ENCODE peak calls at places on chromosomes 12 and 14, in five cellular contexts. H is cardiac muscle cell; O is left ventricle myocardium inferior; L is IMR-90; N is CD8-positive, alpha-beta T cell. Y is an unnamed sample.

GRCh38 chr14:72738181-72738611 is 155.7 kb downstream of the DPF3 start:
- DNase-seq in L (no peak), O (no peak), N (peak), H (no peak), Y (no peak)

GRCh38 chr14:70361893-70362292 is 2.4 kb upstream of the COX16 start:
- DNase-seq in N (no peak), L (no peak), H (no peak), O (no peak), Y (no peak)

GRCh38 chr12:57138526-57139272 is 8.7 kb downstream of the LRP1-AS start:
- DNase-seq in L (no peak), N (no peak), H (no peak), O (peak), Y (no peak)

GRCh38 chr12:111488271-111488670 is 82.5 kb downstream of the SH2B3 start:
- DNase-seq in L (peak), H (no peak), N (no peak), O (peak), Y (peak)

GRCh38 chr14:68730811-68731425 is 61.9 kb downstream of the ZFP36L1 start:
- DNase-seq in O (no peak), H (no peak), L (no peak), N (no peak), Y (no peak)

GRCh38 chr12:116381744-116382455 is 104.4 kb upstream of the MED13L start:
- DNase-seq in L (peak), N (no peak), H (no peak), O (no peak), Y (peak)

GRCh38 chr12:54285150-54286041 is 4.9 kb downstream of the HNRNPA1 start:
- DNase-seq in N (no peak), H (no peak), L (no peak), O (no peak), Y (no peak)

GRCh38 chr12:131153016-131153415 is 199.3 kb downstream of the ADGRD1 start:
- DNase-seq in O (no peak), L (no peak), N (peak), H (no peak), Y (no peak)

GRCh38 chr12:114673169-114673833 is 10.7 kb downstream of the TBX3 start:
- DNase-seq in H (peak), O (no peak), L (peak), N (no peak), Y (no peak)

GRCh38 chr14:89365071-89365801 is 51.8 kb downstream of the FOXN3 start:
- DNase-seq in N (peak), H (no peak), O (no peak), L (peak), Y (no peak)

GRCh38 chr12:118591-118990 is 52.0 kb downstream of the IQSEC3 start:
- DNase-seq in N (no peak), L (no peak), H (no peak), O (no peak), Y (no peak)

GRCh38 chr12:52216107-52216506 is 16.9 kb upstream of the KRT7 start:
- DNase-seq in L (peak), O (no peak), H (peak), N (no peak), Y (no peak)

GRCh38 chr12:51898937-51899336 is 8.4 kb upstream of the ACVRL1 start:
- DNase-seq in N (no peak), O (no peak), L (peak), H (no peak), Y (no peak)

GRCh38 chr12:11601647-11602046 is 47.8 kb upstream of the ETV6 start:
- DNase-seq in N (no peak), O (no peak), L (no peak), H (no peak), Y (no peak)

GRCh38 chr14:32349322-32349721 is 20.2 kb downstream of the AKAP6 start:
- DNase-seq in O (no peak), L (no peak), N (no peak), H (no peak), Y (no peak)

GRCh38 chr12:65533177-65533883 is 254.8 kb downstream of the MSRB3 start:
- DNase-seq in L (peak), H (no peak), N (no peak), O (no peak), Y (no peak)

GRCh38 chr12:113800201-113800600 is 165.9 kb downstream of the RBM19 start:
- DNase-seq in H (no peak), L (no peak), N (no peak), O (no peak), Y (no peak)

GRCh38 chr12:8057291-8057690 is 8.9 kb downstream of the C3AR1 start:
- DNase-seq in N (no peak), H (no peak), L (no peak), O (no peak), Y (no peak)

GRCh38 chr12:58316926-58317325 is 375.6 kb downstream of the ATP23 start:
- DNase-seq in H (no peak), L (no peak), O (no peak), N (no peak), Y (no peak)

GRCh38 chr14:30708157-30708556 is 86.0 kb downstream of the SCFD1 start:
- DNase-seq in O (no peak), N (no peak), L (no peak), H (no peak), Y (no peak)

DNA sequence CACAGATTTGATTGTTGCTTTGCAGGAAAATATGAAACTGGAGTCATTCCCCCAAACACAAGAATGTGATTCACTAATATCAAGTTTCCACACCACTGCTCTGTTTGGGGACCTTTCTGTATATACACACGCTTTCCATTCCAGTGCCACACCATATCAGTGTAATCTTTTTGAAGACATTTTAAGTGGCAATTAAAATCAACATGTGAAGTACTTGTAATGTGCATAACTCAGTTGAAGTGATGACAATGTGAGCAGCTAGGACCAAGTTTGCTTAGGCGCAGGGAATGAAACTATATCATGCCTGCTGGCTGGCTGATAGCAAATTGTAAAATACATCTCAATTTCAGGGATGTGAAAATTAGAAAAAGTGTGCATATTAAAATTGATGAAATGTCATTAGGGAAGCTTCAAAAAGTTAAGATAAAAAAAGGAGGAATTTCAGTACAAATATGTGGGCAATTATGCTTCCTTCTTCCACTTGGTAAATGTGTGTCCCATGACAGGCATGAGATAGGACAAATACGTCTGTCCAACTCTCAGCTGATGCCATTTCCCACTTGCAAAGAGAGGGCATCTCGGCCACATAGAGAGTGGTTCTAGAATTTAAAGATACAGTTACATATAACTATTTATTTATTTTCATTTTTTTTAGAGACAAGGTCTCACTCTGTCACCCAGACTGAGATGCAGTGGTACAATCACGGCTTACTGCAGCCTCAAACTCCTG is 43.7 kb downstream of the HSPB8 start:
- DNase-seq in L (no peak), H (peak), O (no peak), N (no peak), Y (no peak)
- TF ChIP-seq CTCF in L (no peak), H (no peak), O (no peak), N (no peak), Y (no peak)

DNA sequence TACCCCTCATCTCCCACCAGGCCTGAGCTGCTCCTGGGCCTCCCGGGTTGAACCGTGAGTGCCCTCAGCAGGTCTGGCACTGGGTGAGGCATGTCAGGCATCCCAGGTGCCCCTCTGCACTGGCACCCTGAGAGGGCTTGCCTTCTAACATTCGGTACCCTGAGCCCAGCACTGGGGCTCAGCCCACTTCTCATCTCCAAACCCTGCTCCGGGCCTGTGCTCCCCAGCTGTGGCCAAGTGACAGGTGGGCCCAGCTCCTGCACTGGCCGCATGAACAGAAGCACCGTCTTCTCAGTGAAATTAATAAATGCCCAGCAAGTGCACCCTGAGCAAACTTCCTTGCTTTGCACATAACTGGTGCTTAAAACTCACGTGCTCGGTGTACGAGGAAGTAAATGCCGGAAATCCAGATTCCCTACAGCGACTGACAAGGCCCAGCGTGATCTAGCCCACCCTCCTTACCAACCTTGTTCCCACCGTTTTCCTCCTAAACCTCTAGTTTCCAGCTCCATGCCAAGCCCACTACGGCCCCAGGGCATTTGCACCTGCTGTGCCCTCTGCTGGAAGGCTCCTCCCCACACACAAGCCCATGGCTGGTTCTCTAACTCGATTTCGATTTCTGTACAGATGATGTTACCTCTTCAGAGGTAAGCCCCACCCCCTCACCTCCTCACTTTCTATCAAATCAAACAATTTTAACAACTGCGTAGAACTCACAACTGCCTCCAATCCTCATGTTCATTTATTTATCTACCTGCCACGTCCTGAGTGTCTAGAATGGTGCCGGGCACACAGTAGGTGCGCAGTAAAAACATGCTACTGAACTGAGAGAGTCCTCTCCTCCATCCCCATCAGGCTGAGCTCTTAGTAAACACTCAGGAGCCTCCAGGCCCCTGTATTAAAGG is 115.3 kb upstream of the NCOR2 start:
- DNase-seq in L (no peak), H (no peak), N (no peak), O (no peak), Y (no peak)
- H3K27ac ChIP-seq in L (peak), H (no peak), N (no peak), O (peak), Y (peak)

GRCh38 chr12:50538178-50538577 is 33.4 kb downstream of the DIP2B start:
- DNase-seq in N (no peak), H (no peak), O (no peak), L (no peak), Y (no peak)

GRCh38 chr12:50533971-50534370 is 29.2 kb downstream of the DIP2B start:
- DNase-seq in N (no peak), H (no peak), O (no peak), L (no peak), Y (no peak)

GRCh38 chr12:50536831-50537537 is 32.2 kb downstream of the DIP2B start:
- DNase-seq in O (no peak), L (no peak), H (no peak), N (no peak), Y (no peak)

GRCh38 chr12:50541139-50541538 is 36.4 kb downstream of the DIP2B start:
- DNase-seq in L (no peak), N (no peak), O (no peak), H (no peak), Y (no peak)

DNA sequence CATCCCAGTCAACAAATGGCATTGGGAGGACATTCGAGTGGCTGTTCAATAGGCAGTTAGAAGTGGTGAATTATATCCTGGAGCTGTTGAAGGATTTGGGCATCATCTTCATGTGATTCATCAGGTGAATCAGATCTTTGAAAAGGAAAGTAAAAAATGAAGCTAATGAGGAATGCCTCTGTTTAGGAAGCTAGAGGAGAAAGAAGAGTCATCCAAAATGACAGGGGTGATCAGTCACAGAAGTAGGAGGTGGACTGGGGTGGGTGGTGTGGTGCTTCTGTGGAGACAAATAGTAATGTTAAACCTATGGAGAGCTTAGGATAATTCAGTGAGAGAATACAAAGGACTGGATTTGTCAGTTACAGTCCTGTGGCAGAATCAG is 32.7 kb downstream of the DIP2B start:
- DNase-seq in H (no peak), N (no peak), L (peak), O (no peak), Y (peak)
- H3K4me3 ChIP-seq in H (no peak), N (no peak), L (no peak), O (no peak), Y (no peak)

DNA sequence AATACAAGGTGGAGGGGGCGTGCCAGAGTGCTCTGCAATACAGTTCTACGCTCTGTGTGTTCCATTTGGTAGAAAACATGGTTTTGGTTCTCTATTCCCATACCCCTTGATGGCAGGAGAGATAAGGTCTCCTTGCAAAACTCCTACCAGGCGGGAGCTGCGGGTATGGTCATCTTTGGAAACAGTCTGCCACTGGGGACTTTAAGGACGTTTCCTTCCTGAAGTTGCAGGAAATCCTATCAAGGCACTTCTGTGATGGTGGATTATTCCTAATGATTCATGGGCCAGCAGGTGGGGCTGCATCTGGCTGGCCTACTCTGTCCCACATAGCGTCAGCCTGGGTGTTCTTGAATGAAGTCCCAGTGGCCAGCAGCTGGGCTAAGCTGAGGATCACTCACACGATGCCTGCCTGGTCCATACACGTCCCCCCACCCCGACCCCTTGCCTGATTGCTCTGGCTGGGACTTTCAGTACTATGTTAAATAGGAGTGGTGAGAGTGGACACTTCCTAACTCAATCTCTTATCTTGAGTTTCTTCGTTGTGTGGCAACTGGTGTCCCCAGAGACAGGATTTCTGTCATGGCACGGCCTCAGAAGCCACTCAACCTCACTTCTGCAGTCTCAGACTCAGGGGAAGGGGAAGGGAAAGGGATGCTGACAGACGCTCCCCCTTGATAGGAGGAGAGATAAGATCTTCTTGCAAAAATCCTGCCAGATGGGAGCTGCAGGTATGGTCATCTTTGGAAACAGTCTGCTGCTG is 61.1 kb upstream of the FKBP4 start:
- DNase-seq in L (no peak), O (no peak), H (no peak), N (no peak), Y (no peak)
- TF ChIP-seq CTCF in L (no peak), O (peak), H (no peak), N (no peak), Y (no peak)

GRCh38 chr12:26188132-26188531 is 7.2 kb upstream of the SSPN start:
- DNase-seq in H (no peak), O (no peak), N (no peak), L (peak), Y (peak)
- H3K27ac ChIP-seq in H (no peak), O (no peak), N (no peak), L (no peak), Y (peak)

GRCh38 chr12:104957388-104958008 is 592 bp downstream of the SLC41A2 start:
- DNase-seq in L (no peak), H (no peak), O (peak), N (peak), Y (no peak)
- H3K4me3 ChIP-seq in L (peak), H (peak), O (peak), N (peak), Y (peak)

DNA sequence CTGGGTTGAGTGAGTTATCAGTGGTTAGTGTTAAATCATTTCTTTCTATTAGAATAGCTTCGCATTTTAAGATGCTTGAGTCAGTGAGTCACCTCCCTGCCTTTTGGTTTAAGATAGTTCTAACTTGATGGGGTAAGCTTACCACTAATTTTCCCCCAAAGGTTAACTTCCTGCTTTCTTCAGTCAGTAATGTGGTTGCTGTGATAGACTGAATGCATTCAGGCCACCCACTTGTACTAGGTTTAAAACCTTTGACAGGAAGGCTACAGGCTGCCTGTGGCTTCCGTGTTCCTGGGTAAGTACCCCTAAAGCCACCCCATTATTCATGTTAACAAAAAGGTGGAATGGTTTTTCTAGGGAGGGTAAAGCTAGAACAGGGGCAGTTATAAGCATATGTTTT is 25.3 kb downstream of the CLEC2A start:
- DNase-seq in N (peak), L (no peak), H (no peak), O (no peak), Y (no peak)
- TF ChIP-seq CTCF in N (no peak), L (no peak), H (no peak), O (no peak), Y (no peak)

Y was measured in brain microvascular endothelial cell.